ENCODE peak calls at places on chromosomes 3 and 15, in nine cellular contexts. F is esophagus muscularis mucosa; S is left ventricle myocardium inferior; K is sigmoid colon; H is CD8-positive, alpha-beta T cell; L is effector memory CD4-positive, alpha-beta T cell; U is OCI-LY7; M is Karpas-422; A is upper lobe of right lung. P is an unnamed sample.

GRCh38 chr3:113091417-113091816 is 100.6 kb downstream of the GTPBP8 start:
- DNase-seq in F (no peak), A (no peak), H (no peak), M (no peak), U (no peak), K (no peak), L (no peak), S (no peak), P (no peak)

GRCh38 chr3:64190517-64191515 is 34.5 kb downstream of the PRICKLE2 start:
- DNase-seq in L (no peak), S (no peak), H (no peak), A (no peak), M (no peak), U (no peak), K (no peak), F (peak; percentile 70), P (peak; percentile 55)

GRCh38 chr3:184336484-184337230 is 743 bp upstream of the FAM131A start:
- DNase-seq in F (no peak), K (peak; percentile 74), S (no peak), U (peak; percentile 17), M (peak; percentile 70), A (no peak), L (no peak), H (no peak), P (peak; percentile 26)

GRCh38 chr3:61802772-61803171 is 241.4 kb downstream of the PTPRG start:
- DNase-seq in S (no peak), M (peak; percentile 80), U (no peak), K (no peak), H (no peak), F (no peak), A (no peak), L (no peak), P (no peak)

GRCh38 chr15:88701561-88702095 is 62.8 kb downstream of the ISG20 start:
- DNase-seq in H (no peak), M (peak; percentile 78), A (no peak), F (no peak), L (no peak), S (no peak), K (no peak), U (peak; percentile 60), P (no peak)

GRCh38 chr3:35723480-35724097 is 84.3 kb downstream of the ARPP21 start:
- DNase-seq in U (no peak), F (no peak), K (no peak), M (no peak), S (no peak), L (no peak), H (no peak), A (no peak), P (no peak)

GRCh38 chr15:38885001-38885400 is 320.4 kb upstream of the RASGRP1 start:
- DNase-seq in K (no peak), H (no peak), A (no peak), S (no peak), F (no peak), U (no peak), M (no peak), L (no peak), P (peak; percentile 54)

GRCh38 chr3:1037631-1038030 is 55.2 kb upstream of the CNTN6 start:
- DNase-seq in L (no peak), U (no peak), F (no peak), S (no peak), M (no peak), A (no peak), H (no peak), K (no peak), P (no peak)

GRCh38 chr3:133756716-133757694 is 10.8 kb downstream of the TF start:
- DNase-seq in K (no peak), L (no peak), M (no peak), U (no peak), H (no peak), F (no peak), S (no peak), A (no peak), P (no peak)

GRCh38 chr3:86814918-86815655 is 175.9 kb downstream of the VGLL3 start:
- DNase-seq in S (no peak), M (no peak), A (no peak), U (no peak), H (no peak), L (no peak), K (no peak), F (no peak), P (peak; percentile 64)

GRCh38 chr15:26648676-26649075 is 124.2 kb downstream of the GABRB3 start:
- DNase-seq in M (no peak), F (no peak), U (no peak), L (no peak), A (no peak), S (no peak), K (no peak), H (no peak), P (no peak)

GRCh38 chr3:39138804-39139415 is 14.5 kb downstream of the CSRNP1 start:
- DNase-seq in K (peak; percentile 80), A (no peak), M (no peak), H (no peak), F (no peak), U (no peak), S (peak; percentile 76), L (no peak), P (no peak)

GRCh38 chr3:111333642-111334041 is 208.4 kb upstream of the CD96 start:
- DNase-seq in S (no peak), K (no peak), H (no peak), A (no peak), U (no peak), M (no peak), F (no peak), L (no peak), P (no peak)
- H3K36me3 ChIP-seq in S (no peaks in the 10 kb centered on the region), K (no peaks in the 10 kb centered on the region), H (no peaks in the 10 kb centered on the region), A (no peaks in the 10 kb centered on the region), U (no peaks in the 10 kb centered on the region), M (no peaks in the 10 kb centered on the region), F (no peaks in the 10 kb centered on the region), L (no peaks in the 10 kb centered on the region), P (no peaks in the 10 kb centered on the region)

GRCh38 chr15:25091421-25092158 is 136.8 kb downstream of the SNRPN start:
- DNase-seq in M (no peak), K (no peak), A (no peak), L (no peak), U (no peak), H (peak; percentile 13), S (no peak), F (peak; percentile 81), P (peak; percentile 16)

GRCh38 chr15:25092661-25093060 is 137.9 kb downstream of the SNRPN start:
- DNase-seq in M (no peak), U (no peak), L (no peak), S (no peak), A (no peak), K (no peak), F (no peak), H (no peak), P (no peak)

GRCh38 chr15:25089577-25089976 is 134.8 kb downstream of the SNRPN start:
- DNase-seq in H (no peak), K (no peak), F (no peak), U (no peak), S (no peak), L (no peak), A (no peak), M (no peak), P (peak; percentile 25)

GRCh38 chr15:25088261-25088790 is 133.5 kb downstream of the SNRPN start:
- DNase-seq in M (no peak), F (no peak), L (no peak), K (no peak), S (no peak), U (no peak), A (no peak), H (peak; percentile 5), P (peak; percentile 16)

GRCh38 chr15:25090073-25090733 is 135.4 kb downstream of the SNRPN start:
- DNase-seq in K (no peak), L (no peak), S (no peak), M (no peak), U (no peak), A (no peak), F (no peak), H (peak; percentile 11), P (peak; percentile 23)
- H3K27ac ChIP-seq in K (no peak overlapping the region), L (no peak overlapping the region), S (no peak overlapping the region), M (no peak overlapping the region), U (no peak overlapping the region), A (no peak overlapping the region), F (no peak overlapping the region), H (no peak overlapping the region), P (no peak overlapping the region)

GRCh38 chr15:63565784-63566183 is 31.4 kb upstream of the FBXL22 start:
- DNase-seq in U (no peak), M (no peak), A (no peak), H (no peak), F (no peak), L (no peak), S (no peak), K (no peak), P (no peak)
- H3K36me3 ChIP-seq in U (peaks cover 75% of the 10 kb centered on the region), M (no peaks in the 10 kb centered on the region), A (peaks cover 85% of the 10 kb centered on the region), H (peaks cover 45% of the 10 kb centered on the region), F (peaks cover 19% of the 10 kb centered on the region), L (peaks cover 53% of the 10 kb centered on the region), S (peaks cover 69% of the 10 kb centered on the region), K (peaks cover 13% of the 10 kb centered on the region), P (peaks cover 55% of the 10 kb centered on the region)

GRCh38 chr3:140188285-140188684 is 253.3 kb downstream of the CLSTN2 start:
- DNase-seq in U (no peak), L (no peak), A (no peak), S (peak; percentile 40), H (no peak), K (no peak), F (peak; percentile 55), M (no peak), P (no peak)

GRCh38 chr3:140187028-140187427 is 252.0 kb downstream of the CLSTN2 start:
- DNase-seq in F (peak; percentile 77), A (no peak), M (no peak), K (no peak), S (no peak), L (no peak), U (no peak), H (no peak), P (no peak)

GRCh38 chr3:140187648-140188221 is 252.8 kb downstream of the CLSTN2 start:
- DNase-seq in F (peak; percentile 60), S (no peak), H (no peak), L (no peak), A (no peak), M (no peak), U (no peak), K (no peak), P (no peak)

GRCh38 chr3:140186421-140186920 is 251.5 kb downstream of the CLSTN2 start:
- DNase-seq in A (no peak), F (peak; percentile 34), L (no peak), U (no peak), H (no peak), K (no peak), M (no peak), S (no peak), P (no peak)

GRCh38 chr3:140185375-140185774 is 250.4 kb downstream of the CLSTN2 start:
- DNase-seq in F (peak; percentile 45), M (no peak), U (no peak), K (no peak), A (no peak), S (no peak), H (no peak), L (no peak), P (no peak)
- H3K27ac ChIP-seq in F (no peak overlapping the region), M (no peak overlapping the region), U (no peak overlapping the region), K (no peak overlapping the region), A (no peak overlapping the region), S (peak overlapping the region; percentile 79), H (no peak overlapping the region), L (no peak overlapping the region), P (no peak overlapping the region)

P was measured in SJSA1.